ENCODE peak calls at places on chromosomes 13 and 19, in nine cellular contexts. L is Right ventricle myocardium inferior; I is naive thymus-derived CD8-positive, alpha-beta T cell; W is stimulated activated CD8-positive, alpha-beta memory T cell treated with anti-CD3 and anti-CD28 coated beads, Interleukin-15, amount 100 ng/mL, for 24 hours; O is lower leg skin; H is M059J; P is activated naive CD4-positive, alpha-beta T cell treated with anti-CD3 and anti-CD28 coated beads, Interleukin-2, amount 10 ng/mL, durations not matched to agents 7 days and 5 days; G is H7; N is CD4-positive, CD25-positive, alpha-beta regulatory T cell. Y is an unnamed sample.

GRCh38 chr13:113151745-113152707 is 6.4 kb upstream of the PROZ start:
- DNase-seq in W (no peak), P (no peak), L (peak), G (peak), I (no peak), O (peak), H (no peak), N (no peak), Y (no peak)

GRCh38 chr19:38990949-38991697 is 15.6 kb upstream of the FBXO17 start:
- DNase-seq in H (peak), O (no peak), W (no peak), P (no peak), G (no peak), I (no peak), N (no peak), L (no peak), Y (no peak)

GRCh38 chr13:51887441-51887840 is 25.7 kb downstream of the CCDC70 start:
- DNase-seq in L (no peak), O (peak), H (no peak), I (no peak), N (no peak), G (no peak), P (no peak), W (no peak), Y (peak)

GRCh38 chr19:18205180-18205915 is 1.5 kb upstream of the RAB3A start:
- DNase-seq in I (peak), L (peak), G (peak), H (peak), P (peak), N (peak), O (peak), W (no peak), Y (peak)

GRCh38 chr19:38070573-38070972 is 153.4 kb downstream of the DPF1 start:
- DNase-seq in L (no peak), H (peak), O (no peak), W (no peak), N (no peak), P (no peak), G (no peak), I (no peak), Y (peak)

GRCh38 chr19:40467007-40467565 is 285 bp downstream of the SPTBN4 start:
- DNase-seq in G (peak), P (peak), H (no peak), I (no peak), N (no peak), W (no peak), O (no peak), L (peak), Y (no peak)

GRCh38 chr19:8209965-8210659 is 942 bp downstream of the CERS4 start:
- DNase-seq in O (no peak), P (no peak), G (peak), N (no peak), I (no peak), W (no peak), H (no peak), L (no peak), Y (no peak)

GRCh38 chr19:27744926-27745844 is 1467.8 kb downstream of the UQCRFS1 start:
- DNase-seq in P (no peak), W (no peak), L (no peak), H (peak), I (no peak), N (no peak), O (peak), G (no peak), Y (no peak)

GRCh38 chr13:50796463-50796862 is 47.0 kb downstream of the DLEU7 start:
- DNase-seq in P (no peak), W (no peak), O (no peak), I (no peak), H (no peak), N (no peak), G (no peak), L (no peak), Y (no peak)

GRCh38 chr13:44274838-44275237 is 98.8 kb upstream of the SERP2 start:
- DNase-seq in P (peak), O (peak), W (no peak), I (no peak), G (no peak), N (no peak), L (no peak), H (peak), Y (no peak)

GRCh38 chr19:30606114-30607050 is 234.2 kb downstream of the ZNF536 start:
- DNase-seq in N (no peak), P (no peak), L (no peak), W (no peak), I (no peak), G (no peak), O (no peak), H (no peak), Y (no peak)

GRCh38 chr19:46720516-46721239 is 3.8 kb upstream of the PRKD2 start:
- DNase-seq in I (no peak), L (peak), N (no peak), O (no peak), W (no peak), G (peak), P (no peak), H (no peak), Y (no peak)

GRCh38 chr13:20303636-20304035 is 71.5 kb upstream of the GJB6 start:
- DNase-seq in O (no peak), H (peak), W (no peak), L (no peak), I (no peak), P (no peak), N (no peak), G (no peak), Y (peak)

GRCh38 chr19:50461066-50461875 is 15.0 kb upstream of the EMC10 start:
- DNase-seq in H (peak), N (peak), O (peak), W (peak), P (peak), I (peak), L (no peak), G (peak), Y (peak)

GRCh38 chr13:113920606-113921306 is 53.1 kb downstream of the C13orf46 start:
- DNase-seq in P (no peak), G (no peak), I (no peak), N (no peak), H (no peak), L (no peak), O (peak), W (no peak), Y (no peak)

GRCh38 chr19:6963937-6964336 is 57.3 kb downstream of the MBD3L2B start:
- DNase-seq in N (no peak), G (no peak), H (no peak), I (peak), O (no peak), P (peak), L (no peak), W (peak), Y (no peak)

GRCh38 chr13:31431722-31432137 is 232.0 kb downstream of the B3GLCT start:
- DNase-seq in P (peak), G (peak), N (peak), O (peak), H (peak), L (no peak), W (peak), I (peak), Y (peak)

GRCh38 chr19:46932346-46932745 is 71.5 kb downstream of the ARHGAP35 start:
- DNase-seq in I (no peak), G (no peak), N (no peak), W (no peak), P (no peak), O (peak), L (no peak), H (peak), Y (peak)

GRCh38 chr13:74062933-74063332 is 71.3 kb downstream of the KLF12 start:
- DNase-seq in P (peak), W (no peak), O (no peak), L (peak), G (no peak), N (no peak), H (peak), I (no peak), Y (no peak)

GRCh38 chr13:98963917-98964316 is 13.9 kb downstream of the DOCK9 start:
- DNase-seq in O (no peak), W (no peak), P (no peak), G (no peak), I (no peak), L (no peak), N (no peak), H (no peak), Y (no peak)

GRCh38 chr19:45954132-45954531 is 19.5 kb downstream of the NOVA2 start:
- DNase-seq in N (no peak), G (peak), L (no peak), O (no peak), P (no peak), W (no peak), I (no peak), H (peak), Y (no peak)

GRCh38 chr19:28619842-28620429 is 593.0 kb downstream of the UQCRFS1 start:
- DNase-seq in P (no peak), I (no peak), L (no peak), G (no peak), N (no peak), W (no peak), H (no peak), O (no peak), Y (no peak)

GRCh38 chr13:77029436-77029835 is 2.5 kb upstream of the FBXL3 start:
- DNase-seq in P (no peak), L (no peak), W (no peak), G (no peak), N (no peak), H (no peak), O (no peak), I (no peak), Y (peak)

GRCh38 chr13:26021956-26022355 is 29.9 kb downstream of the SHISA2 start:
- DNase-seq in G (no peak), H (peak), L (no peak), W (no peak), P (no peak), O (no peak), I (no peak), N (no peak), Y (peak)

GRCh38 chr19:28394705-28395104 is 818.2 kb downstream of the UQCRFS1 start:
- DNase-seq in I (no peak), N (no peak), W (no peak), O (no peak), L (no peak), G (no peak), H (no peak), P (no peak), Y (no peak)

GRCh38 chr13:111079375-111079774 is 35.7 kb upstream of the ARHGEF7 start:
- DNase-seq in O (no peak), L (no peak), P (no peak), G (no peak), I (no peak), N (no peak), H (no peak), W (no peak), Y (no peak)

GRCh38 chr19:45087531-45087930 is 5.4 kb upstream of the PPP1R37 start:
- DNase-seq in G (no peak), L (peak), W (no peak), P (peak), I (peak), H (no peak), N (peak), O (no peak), Y (no peak)

GRCh38 chr19:15452111-15453047 is 2.6 kb upstream of the WIZ start:
- DNase-seq in G (peak), H (peak), O (peak), W (no peak), N (no peak), P (peak), L (peak), I (no peak), Y (peak)

GRCh38 chr19:1150333-1151036 is 23.6 kb downstream of the SBNO2 start:
- DNase-seq in G (no peak), H (no peak), I (no peak), L (peak), O (no peak), W (no peak), P (no peak), N (no peak), Y (no peak)

GRCh38 chr19:38733241-38733492 is 11.1 kb downstream of the CAPN12 start:
- DNase-seq in W (no peak), I (no peak), P (no peak), N (no peak), G (no peak), L (no peak), H (no peak), O (no peak), Y (no peak)

GRCh38 chr13:109156181-109156935 is 526.9 kb downstream of the MYO16 start:
- DNase-seq in H (peak), N (no peak), W (no peak), I (no peak), L (no peak), O (no peak), G (no peak), P (no peak), Y (peak)

GRCh38 chr19:10808937-10809655 is 26.9 kb downstream of the TMED1 start:
- DNase-seq in W (no peak), G (no peak), P (peak), H (peak), O (no peak), I (no peak), L (peak), N (no peak), Y (peak)

GRCh38 chr19:50551713-50552187 is 16.5 kb downstream of the LRRC4B start:
- DNase-seq in H (no peak), N (no peak), G (peak), W (no peak), P (no peak), I (no peak), L (no peak), O (no peak), Y (no peak)

GRCh38 chr19:47573076-47574026 is at the start of gene ZNF541:
- DNase-seq in I (peak), N (peak), W (peak), H (no peak), P (peak), L (peak), G (peak), O (peak), Y (no peak)

GRCh38 chr13:80040219-80040976 is 300.5 kb downstream of the SPRY2 start:
- DNase-seq in N (no peak), O (no peak), P (no peak), H (peak), L (no peak), W (no peak), G (no peak), I (no peak), Y (peak)

GRCh38 chr19:1859319-1859718 is 4.1 kb downstream of the KLF16 start:
- DNase-seq in P (no peak), W (no peak), L (no peak), H (no peak), O (no peak), N (no peak), G (peak), I (no peak), Y (no peak)

GRCh38 chr13:60164490-60164889 is 762 bp upstream of the DIAPH3 start:
- DNase-seq in W (no peak), N (peak), I (no peak), O (no peak), P (no peak), G (peak), L (no peak), H (peak), Y (peak)